ENCODE peak calls at places on chromosomes 7 and 10, in eight cellular contexts. One of them, this sample, is unnamed.

GRCh38 chr10:30059209-30060107 is at the start of gene JCAD:
- DNase-seq in fibroblast of mammary gland: no peak
- DNase-seq in NCI-H2171 treated with DMSO at 0.1 percent for 48 hours: no peak
- DNase-seq in T-cell: peak; percentile 31
- DNase-seq in NCI-H1105: no peak
- DNase-seq in adipocyte: peak; percentile 85
- DNase-seq in AG10803: peak; percentile 45
- DNase-seq in M059J: no peak
- DNase-seq in this sample: peak; percentile 71

GRCh38 chr7:148661471-148661870 is 37.2 kb upstream of the CUL1 start:
- DNase-seq in fibroblast of mammary gland: no peak
- DNase-seq in NCI-H2171 treated with DMSO at 0.1 percent for 48 hours: no peak
- DNase-seq in T-cell: no peak
- DNase-seq in NCI-H1105: no peak
- DNase-seq in adipocyte: no peak
- DNase-seq in AG10803: no peak
- DNase-seq in M059J: no peak
- DNase-seq in this sample: no peak

GRCh38 chr7:30200591-30200990 is 65.8 kb downstream of the MTURN start:
- DNase-seq in fibroblast of mammary gland: no peak
- DNase-seq in NCI-H2171 treated with DMSO at 0.1 percent for 48 hours: no peak
- DNase-seq in T-cell: no peak
- DNase-seq in NCI-H1105: no peak
- DNase-seq in adipocyte: no peak
- DNase-seq in AG10803: no peak
- DNase-seq in M059J: no peak
- DNase-seq in this sample: no peak

GRCh38 chr7:50714851-50715250 is 67.8 kb downstream of the GRB10 start:
- DNase-seq in fibroblast of mammary gland: no peak
- DNase-seq in NCI-H2171 treated with DMSO at 0.1 percent for 48 hours: no peak
- DNase-seq in T-cell: no peak
- DNase-seq in NCI-H1105: no peak
- DNase-seq in adipocyte: no peak
- DNase-seq in AG10803: no peak
- DNase-seq in M059J: peak; percentile 43
- DNase-seq in this sample: no peak

GRCh38 chr7:47619806-47620205 is 37.9 kb upstream of the TNS3 start:
- DNase-seq in fibroblast of mammary gland: no peak
- DNase-seq in NCI-H2171 treated with DMSO at 0.1 percent for 48 hours: no peak
- DNase-seq in T-cell: no peak
- DNase-seq in NCI-H1105: no peak
- DNase-seq in adipocyte: peak; percentile 48
- DNase-seq in AG10803: peak; percentile 39
- DNase-seq in M059J: no peak
- DNase-seq in this sample: peak; percentile 58

GRCh38 chr7:69246758-69247157 is 351.5 kb upstream of the AUTS2 start:
- DNase-seq in fibroblast of mammary gland: no peak
- DNase-seq in NCI-H2171 treated with DMSO at 0.1 percent for 48 hours: no peak
- DNase-seq in T-cell: no peak
- DNase-seq in NCI-H1105: no peak
- DNase-seq in adipocyte: no peak
- DNase-seq in AG10803: peak; percentile 31
- DNase-seq in M059J: peak; percentile 44
- DNase-seq in this sample: no peak

GRCh38 chr7:100141554-100141949 is 7.2 kb upstream of the LAMTOR4 start:
- DNase-seq in fibroblast of mammary gland: no peak
- DNase-seq in NCI-H2171 treated with DMSO at 0.1 percent for 48 hours: no peak
- DNase-seq in T-cell: no peak
- DNase-seq in NCI-H1105: no peak
- DNase-seq in adipocyte: no peak
- DNase-seq in AG10803: no peak
- DNase-seq in M059J: no peak
- DNase-seq in this sample: no peak

GRCh38 chr10:26733750-26734568 is 36.5 kb downstream of the PDSS1 start:
- DNase-seq in fibroblast of mammary gland: no peak
- DNase-seq in NCI-H2171 treated with DMSO at 0.1 percent for 48 hours: no peak
- DNase-seq in T-cell: no peak
- DNase-seq in NCI-H1105: no peak
- DNase-seq in adipocyte: no peak
- DNase-seq in AG10803: no peak
- DNase-seq in M059J: no peak
- DNase-seq in this sample: no peak

GRCh38 chr10:133445751-133446708 is 7.7 kb upstream of the SCART1 start:
- DNase-seq in fibroblast of mammary gland: no peak
- DNase-seq in NCI-H2171 treated with DMSO at 0.1 percent for 48 hours: no peak
- DNase-seq in T-cell: no peak
- DNase-seq in NCI-H1105: no peak
- DNase-seq in adipocyte: no peak
- DNase-seq in AG10803: no peak
- DNase-seq in M059J: no peak
- DNase-seq in this sample: no peak

GRCh38 chr7:46685051-46685450 is 764.0 kb upstream of the IGFBP3 start:
- DNase-seq in fibroblast of mammary gland: peak; percentile 6
- DNase-seq in NCI-H2171 treated with DMSO at 0.1 percent for 48 hours: no peak
- DNase-seq in T-cell: no peak
- DNase-seq in NCI-H1105: no peak
- DNase-seq in adipocyte: no peak
- DNase-seq in AG10803: no peak
- DNase-seq in M059J: peak; percentile 29
- DNase-seq in this sample: no peak

This sample was measured in EH.